ENCODE peak calls at places on chromosomes 7 and 10, in nine cellular contexts. One of them, this sample, is unnamed.

GRCh38 chr10:118754132-118754555 is 626 bp downstream of the CACUL1 start:
- DNase-seq in activated T-helper 1 cell treated with Interleukin-2 at 50 U/mL for 16 hours: no peak
- DNase-seq in A172: peak
- DNase-seq in mesothelial cell of epicardium: peak
- DNase-seq in left ventricle myocardium superior: peak
- DNase-seq in progenitor cell of endocrine pancreas: peak
- DNase-seq in CD8-positive, alpha-beta memory T cell: peak
- DNase-seq in posterior cingulate gyrus: peak
- DNase-seq in activated T-cell treated with anti-CD3 and anti-CD28 coated beads, Interleukin-2, amount 50 U/mL, for 24 hours: peak
- DNase-seq in this sample: peak

GRCh38 chr10:131176907-131177306 is 134.6 kb downstream of the TCERG1L start:
- DNase-seq in activated T-cell treated with anti-CD3 and anti-CD28 coated beads, Interleukin-2, amount 50 U/mL, for 24 hours: no peak
- DNase-seq in CD8-positive, alpha-beta memory T cell: no peak
- DNase-seq in activated T-helper 1 cell treated with Interleukin-2 at 50 U/mL for 16 hours: no peak
- DNase-seq in left ventricle myocardium superior: no peak
- DNase-seq in progenitor cell of endocrine pancreas: peak
- DNase-seq in A172: no peak
- DNase-seq in mesothelial cell of epicardium: no peak
- DNase-seq in posterior cingulate gyrus: no peak
- DNase-seq in this sample: no peak

GRCh38 chr10:84348860-84349259 is 20.5 kb downstream of the CCSER2 start:
- DNase-seq in posterior cingulate gyrus: no peak
- DNase-seq in A172: peak
- DNase-seq in mesothelial cell of epicardium: no peak
- DNase-seq in CD8-positive, alpha-beta memory T cell: no peak
- DNase-seq in left ventricle myocardium superior: no peak
- DNase-seq in activated T-helper 1 cell treated with Interleukin-2 at 50 U/mL for 16 hours: no peak
- DNase-seq in activated T-cell treated with anti-CD3 and anti-CD28 coated beads, Interleukin-2, amount 50 U/mL, for 24 hours: no peak
- DNase-seq in progenitor cell of endocrine pancreas: no peak
- DNase-seq in this sample: no peak

GRCh38 chr7:64574481-64575159 is 11.7 kb upstream of the ZNF680 start:
- DNase-seq in A172: no peak
- DNase-seq in mesothelial cell of epicardium: no peak
- DNase-seq in left ventricle myocardium superior: peak
- DNase-seq in activated T-cell treated with anti-CD3 and anti-CD28 coated beads, Interleukin-2, amount 50 U/mL, for 24 hours: no peak
- DNase-seq in activated T-helper 1 cell treated with Interleukin-2 at 50 U/mL for 16 hours: no peak
- DNase-seq in progenitor cell of endocrine pancreas: no peak
- DNase-seq in CD8-positive, alpha-beta memory T cell: no peak
- DNase-seq in posterior cingulate gyrus: no peak
- DNase-seq in this sample: no peak

GRCh38 chr10:25852364-25852941 is 81.6 kb upstream of the MYO3A start:
- DNase-seq in A172: no peak
- DNase-seq in posterior cingulate gyrus: no peak
- DNase-seq in mesothelial cell of epicardium: no peak
- DNase-seq in activated T-helper 1 cell treated with Interleukin-2 at 50 U/mL for 16 hours: no peak
- DNase-seq in CD8-positive, alpha-beta memory T cell: no peak
- DNase-seq in activated T-cell treated with anti-CD3 and anti-CD28 coated beads, Interleukin-2, amount 50 U/mL, for 24 hours: no peak
- DNase-seq in left ventricle myocardium superior: no peak
- DNase-seq in progenitor cell of endocrine pancreas: no peak
- DNase-seq in this sample: no peak

GRCh38 chr7:117043051-117043546 is 89.8 kb downstream of the ST7 start:
- DNase-seq in activated T-helper 1 cell treated with Interleukin-2 at 50 U/mL for 16 hours: no peak
- DNase-seq in mesothelial cell of epicardium: no peak
- DNase-seq in A172: no peak
- DNase-seq in activated T-cell treated with anti-CD3 and anti-CD28 coated beads, Interleukin-2, amount 50 U/mL, for 24 hours: no peak
- DNase-seq in CD8-positive, alpha-beta memory T cell: no peak
- DNase-seq in left ventricle myocardium superior: no peak
- DNase-seq in progenitor cell of endocrine pancreas: no peak
- DNase-seq in posterior cingulate gyrus: no peak
- DNase-seq in this sample: no peak

GRCh38 chr10:97013983-97014382 is 171.8 kb downstream of the SLIT1 start:
- DNase-seq in CD8-positive, alpha-beta memory T cell: no peak
- DNase-seq in A172: no peak
- DNase-seq in posterior cingulate gyrus: no peak
- DNase-seq in progenitor cell of endocrine pancreas: no peak
- DNase-seq in left ventricle myocardium superior: no peak
- DNase-seq in mesothelial cell of epicardium: no peak
- DNase-seq in activated T-helper 1 cell treated with Interleukin-2 at 50 U/mL for 16 hours: no peak
- DNase-seq in activated T-cell treated with anti-CD3 and anti-CD28 coated beads, Interleukin-2, amount 50 U/mL, for 24 hours: no peak
- DNase-seq in this sample: no peak

GRCh38 chr10:70571636-70572439 is 30.7 kb downstream of the PRF1 start:
- DNase-seq in left ventricle myocardium superior: no peak
- DNase-seq in CD8-positive, alpha-beta memory T cell: no peak
- DNase-seq in activated T-cell treated with anti-CD3 and anti-CD28 coated beads, Interleukin-2, amount 50 U/mL, for 24 hours: no peak
- DNase-seq in mesothelial cell of epicardium: no peak
- DNase-seq in progenitor cell of endocrine pancreas: no peak
- DNase-seq in posterior cingulate gyrus: no peak
- DNase-seq in A172: no peak
- DNase-seq in activated T-helper 1 cell treated with Interleukin-2 at 50 U/mL for 16 hours: no peak
- DNase-seq in this sample: peak

GRCh38 chr7:5692112-5692844 is 89.2 kb downstream of the RNF216 start:
- DNase-seq in mesothelial cell of epicardium: no peak
- DNase-seq in left ventricle myocardium superior: peak
- DNase-seq in activated T-helper 1 cell treated with Interleukin-2 at 50 U/mL for 16 hours: no peak
- DNase-seq in posterior cingulate gyrus: no peak
- DNase-seq in CD8-positive, alpha-beta memory T cell: no peak
- DNase-seq in activated T-cell treated with anti-CD3 and anti-CD28 coated beads, Interleukin-2, amount 50 U/mL, for 24 hours: no peak
- DNase-seq in progenitor cell of endocrine pancreas: no peak
- DNase-seq in A172: peak
- DNase-seq in this sample: peak

GRCh38 chr7:64951250-64951848 is 39.5 kb downstream of the ZNF117 start:
- DNase-seq in posterior cingulate gyrus: no peak
- DNase-seq in CD8-positive, alpha-beta memory T cell: no peak
- DNase-seq in activated T-helper 1 cell treated with Interleukin-2 at 50 U/mL for 16 hours: no peak
- DNase-seq in mesothelial cell of epicardium: no peak
- DNase-seq in activated T-cell treated with anti-CD3 and anti-CD28 coated beads, Interleukin-2, amount 50 U/mL, for 24 hours: no peak
- DNase-seq in left ventricle myocardium superior: no peak
- DNase-seq in progenitor cell of endocrine pancreas: no peak
- DNase-seq in A172: peak
- DNase-seq in this sample: no peak

GRCh38 chr10:11886851-11887250 is 63.7 kb downstream of the PROSER2 start:
- DNase-seq in A172: peak
- DNase-seq in mesothelial cell of epicardium: no peak
- DNase-seq in CD8-positive, alpha-beta memory T cell: no peak
- DNase-seq in activated T-cell treated with anti-CD3 and anti-CD28 coated beads, Interleukin-2, amount 50 U/mL, for 24 hours: no peak
- DNase-seq in progenitor cell of endocrine pancreas: no peak
- DNase-seq in activated T-helper 1 cell treated with Interleukin-2 at 50 U/mL for 16 hours: no peak
- DNase-seq in posterior cingulate gyrus: no peak
- DNase-seq in left ventricle myocardium superior: no peak
- DNase-seq in this sample: no peak

GRCh38 chr10:100303724-100304319 is 17.3 kb upstream of the BLOC1S2 start:
- DNase-seq in CD8-positive, alpha-beta memory T cell: no peak
- DNase-seq in posterior cingulate gyrus: no peak
- DNase-seq in progenitor cell of endocrine pancreas: no peak
- DNase-seq in mesothelial cell of epicardium: no peak
- DNase-seq in left ventricle myocardium superior: no peak
- DNase-seq in activated T-cell treated with anti-CD3 and anti-CD28 coated beads, Interleukin-2, amount 50 U/mL, for 24 hours: no peak
- DNase-seq in A172: peak
- DNase-seq in activated T-helper 1 cell treated with Interleukin-2 at 50 U/mL for 16 hours: no peak
- DNase-seq in this sample: no peak

GRCh38 chr10:132539431-132539839 is 1.8 kb downstream of the INPP5A start:
- DNase-seq in left ventricle myocardium superior: peak
- DNase-seq in activated T-helper 1 cell treated with Interleukin-2 at 50 U/mL for 16 hours: no peak
- DNase-seq in A172: no peak
- DNase-seq in CD8-positive, alpha-beta memory T cell: no peak
- DNase-seq in progenitor cell of endocrine pancreas: no peak
- DNase-seq in posterior cingulate gyrus: no peak
- DNase-seq in mesothelial cell of epicardium: peak
- DNase-seq in activated T-cell treated with anti-CD3 and anti-CD28 coated beads, Interleukin-2, amount 50 U/mL, for 24 hours: peak
- DNase-seq in this sample: peak

GRCh38 chr7:38232475-38233366 is 40.7 kb downstream of the TARP start:
- DNase-seq in activated T-cell treated with anti-CD3 and anti-CD28 coated beads, Interleukin-2, amount 50 U/mL, for 24 hours: peak
- DNase-seq in activated T-helper 1 cell treated with Interleukin-2 at 50 U/mL for 16 hours: peak
- DNase-seq in left ventricle myocardium superior: peak
- DNase-seq in CD8-positive, alpha-beta memory T cell: peak
- DNase-seq in progenitor cell of endocrine pancreas: no peak
- DNase-seq in A172: no peak
- DNase-seq in mesothelial cell of epicardium: no peak
- DNase-seq in posterior cingulate gyrus: no peak
- DNase-seq in this sample: no peak

GRCh38 chr10:129057856-129058663 is 409.0 kb upstream of the MGMT start:
- DNase-seq in posterior cingulate gyrus: no peak
- DNase-seq in activated T-helper 1 cell treated with Interleukin-2 at 50 U/mL for 16 hours: no peak
- DNase-seq in CD8-positive, alpha-beta memory T cell: no peak
- DNase-seq in activated T-cell treated with anti-CD3 and anti-CD28 coated beads, Interleukin-2, amount 50 U/mL, for 24 hours: no peak
- DNase-seq in left ventricle myocardium superior: no peak
- DNase-seq in mesothelial cell of epicardium: no peak
- DNase-seq in A172: no peak
- DNase-seq in progenitor cell of endocrine pancreas: no peak
- DNase-seq in this sample: no peak

GRCh38 chr7:155392726-155393570 is 65.0 kb upstream of the EN2 start:
- DNase-seq in left ventricle myocardium superior: no peak
- DNase-seq in activated T-cell treated with anti-CD3 and anti-CD28 coated beads, Interleukin-2, amount 50 U/mL, for 24 hours: no peak
- DNase-seq in posterior cingulate gyrus: no peak
- DNase-seq in activated T-helper 1 cell treated with Interleukin-2 at 50 U/mL for 16 hours: no peak
- DNase-seq in mesothelial cell of epicardium: no peak
- DNase-seq in progenitor cell of endocrine pancreas: no peak
- DNase-seq in A172: peak
- DNase-seq in CD8-positive, alpha-beta memory T cell: no peak
- DNase-seq in this sample: no peak

GRCh38 chr10:92829042-92829785 is 19.1 kb upstream of the EXOC6 start:
- DNase-seq in activated T-helper 1 cell treated with Interleukin-2 at 50 U/mL for 16 hours: no peak
- DNase-seq in A172: no peak
- DNase-seq in mesothelial cell of epicardium: no peak
- DNase-seq in left ventricle myocardium superior: no peak
- DNase-seq in progenitor cell of endocrine pancreas: no peak
- DNase-seq in CD8-positive, alpha-beta memory T cell: no peak
- DNase-seq in activated T-cell treated with anti-CD3 and anti-CD28 coated beads, Interleukin-2, amount 50 U/mL, for 24 hours: no peak
- DNase-seq in posterior cingulate gyrus: no peak
- DNase-seq in this sample: no peak

GRCh38 chr10:58517481-58518355 is 5.0 kb downstream of the BICC1 start:
- DNase-seq in CD8-positive, alpha-beta memory T cell: no peak
- DNase-seq in left ventricle myocardium superior: no peak
- DNase-seq in progenitor cell of endocrine pancreas: no peak
- DNase-seq in mesothelial cell of epicardium: no peak
- DNase-seq in A172: no peak
- DNase-seq in posterior cingulate gyrus: no peak
- DNase-seq in activated T-cell treated with anti-CD3 and anti-CD28 coated beads, Interleukin-2, amount 50 U/mL, for 24 hours: no peak
- DNase-seq in activated T-helper 1 cell treated with Interleukin-2 at 50 U/mL for 16 hours: no peak
- DNase-seq in this sample: no peak

GRCh38 chr10:31678573-31679122 is 250.0 kb downstream of the ARHGAP12 start:
- DNase-seq in left ventricle myocardium superior: no peak
- DNase-seq in CD8-positive, alpha-beta memory T cell: no peak
- DNase-seq in activated T-helper 1 cell treated with Interleukin-2 at 50 U/mL for 16 hours: no peak
- DNase-seq in activated T-cell treated with anti-CD3 and anti-CD28 coated beads, Interleukin-2, amount 50 U/mL, for 24 hours: no peak
- DNase-seq in mesothelial cell of epicardium: no peak
- DNase-seq in A172: no peak
- DNase-seq in posterior cingulate gyrus: no peak
- DNase-seq in progenitor cell of endocrine pancreas: no peak
- DNase-seq in this sample: no peak

GRCh38 chr7:106329408-106329807 is 44.6 kb upstream of the NAMPT start:
- DNase-seq in activated T-helper 1 cell treated with Interleukin-2 at 50 U/mL for 16 hours: no peak
- DNase-seq in CD8-positive, alpha-beta memory T cell: no peak
- DNase-seq in activated T-cell treated with anti-CD3 and anti-CD28 coated beads, Interleukin-2, amount 50 U/mL, for 24 hours: no peak
- DNase-seq in A172: no peak
- DNase-seq in left ventricle myocardium superior: no peak
- DNase-seq in mesothelial cell of epicardium: no peak
- DNase-seq in progenitor cell of endocrine pancreas: no peak
- DNase-seq in posterior cingulate gyrus: no peak
- DNase-seq in this sample: no peak

GRCh38 chr7:69861233-69861632 is 263.0 kb downstream of the AUTS2 start:
- DNase-seq in mesothelial cell of epicardium: no peak
- DNase-seq in A172: no peak
- DNase-seq in activated T-helper 1 cell treated with Interleukin-2 at 50 U/mL for 16 hours: no peak
- DNase-seq in activated T-cell treated with anti-CD3 and anti-CD28 coated beads, Interleukin-2, amount 50 U/mL, for 24 hours: no peak
- DNase-seq in posterior cingulate gyrus: no peak
- DNase-seq in left ventricle myocardium superior: no peak
- DNase-seq in progenitor cell of endocrine pancreas: no peak
- DNase-seq in CD8-positive, alpha-beta memory T cell: no peak
- DNase-seq in this sample: no peak

GRCh38 chr10:115572740-115573455 is 479.7 kb downstream of the ATRNL1 start:
- DNase-seq in posterior cingulate gyrus: no peak
- DNase-seq in CD8-positive, alpha-beta memory T cell: no peak
- DNase-seq in progenitor cell of endocrine pancreas: no peak
- DNase-seq in A172: no peak
- DNase-seq in activated T-cell treated with anti-CD3 and anti-CD28 coated beads, Interleukin-2, amount 50 U/mL, for 24 hours: no peak
- DNase-seq in mesothelial cell of epicardium: no peak
- DNase-seq in activated T-helper 1 cell treated with Interleukin-2 at 50 U/mL for 16 hours: no peak
- DNase-seq in left ventricle myocardium superior: no peak
- DNase-seq in this sample: no peak

GRCh38 chr7:2775785-2776184 is 68.3 kb downstream of the GNA12 start:
- DNase-seq in posterior cingulate gyrus: no peak
- DNase-seq in activated T-helper 1 cell treated with Interleukin-2 at 50 U/mL for 16 hours: no peak
- DNase-seq in activated T-cell treated with anti-CD3 and anti-CD28 coated beads, Interleukin-2, amount 50 U/mL, for 24 hours: no peak
- DNase-seq in A172: no peak
- DNase-seq in CD8-positive, alpha-beta memory T cell: no peak
- DNase-seq in mesothelial cell of epicardium: no peak
- DNase-seq in progenitor cell of endocrine pancreas: no peak
- DNase-seq in left ventricle myocardium superior: no peak
- DNase-seq in this sample: no peak

GRCh38 chr7:127594490-127594889 is 954 bp downstream of the FSCN3 start:
- DNase-seq in posterior cingulate gyrus: no peak
- DNase-seq in CD8-positive, alpha-beta memory T cell: no peak
- DNase-seq in progenitor cell of endocrine pancreas: no peak
- DNase-seq in A172: no peak
- DNase-seq in left ventricle myocardium superior: no peak
- DNase-seq in mesothelial cell of epicardium: no peak
- DNase-seq in activated T-cell treated with anti-CD3 and anti-CD28 coated beads, Interleukin-2, amount 50 U/mL, for 24 hours: no peak
- DNase-seq in activated T-helper 1 cell treated with Interleukin-2 at 50 U/mL for 16 hours: no peak
- DNase-seq in this sample: no peak

GRCh38 chr10:76352300-76352699 is 920.9 kb downstream of the LRMDA start:
- DNase-seq in progenitor cell of endocrine pancreas: no peak
- DNase-seq in posterior cingulate gyrus: no peak
- DNase-seq in mesothelial cell of epicardium: no peak
- DNase-seq in A172: peak
- DNase-seq in activated T-helper 1 cell treated with Interleukin-2 at 50 U/mL for 16 hours: no peak
- DNase-seq in activated T-cell treated with anti-CD3 and anti-CD28 coated beads, Interleukin-2, amount 50 U/mL, for 24 hours: no peak
- DNase-seq in left ventricle myocardium superior: no peak
- DNase-seq in CD8-positive, alpha-beta memory T cell: no peak
- DNase-seq in this sample: no peak

GRCh38 chr7:66639773-66640172 is 11.1 kb downstream of the KCTD7 start:
- DNase-seq in progenitor cell of endocrine pancreas: no peak
- DNase-seq in CD8-positive, alpha-beta memory T cell: no peak
- DNase-seq in activated T-cell treated with anti-CD3 and anti-CD28 coated beads, Interleukin-2, amount 50 U/mL, for 24 hours: no peak
- DNase-seq in mesothelial cell of epicardium: no peak
- DNase-seq in posterior cingulate gyrus: no peak
- DNase-seq in A172: no peak
- DNase-seq in activated T-helper 1 cell treated with Interleukin-2 at 50 U/mL for 16 hours: no peak
- DNase-seq in left ventricle myocardium superior: no peak
- DNase-seq in this sample: no peak

GRCh38 chr10:92242910-92243671 is 47.8 kb downstream of the CPEB3 start:
- DNase-seq in CD8-positive, alpha-beta memory T cell: peak
- DNase-seq in activated T-helper 1 cell treated with Interleukin-2 at 50 U/mL for 16 hours: peak
- DNase-seq in progenitor cell of endocrine pancreas: peak
- DNase-seq in activated T-cell treated with anti-CD3 and anti-CD28 coated beads, Interleukin-2, amount 50 U/mL, for 24 hours: peak
- DNase-seq in posterior cingulate gyrus: peak
- DNase-seq in left ventricle myocardium superior: peak
- DNase-seq in mesothelial cell of epicardium: no peak
- DNase-seq in A172: no peak
- DNase-seq in this sample: peak

GRCh38 chr7:5424689-5425506 is 1.3 kb upstream of the TNRC18 start:
- DNase-seq in activated T-cell treated with anti-CD3 and anti-CD28 coated beads, Interleukin-2, amount 50 U/mL, for 24 hours: peak
- DNase-seq in mesothelial cell of epicardium: no peak
- DNase-seq in A172: no peak
- DNase-seq in posterior cingulate gyrus: peak
- DNase-seq in CD8-positive, alpha-beta memory T cell: no peak
- DNase-seq in left ventricle myocardium superior: peak
- DNase-seq in activated T-helper 1 cell treated with Interleukin-2 at 50 U/mL for 16 hours: no peak
- DNase-seq in progenitor cell of endocrine pancreas: no peak
- DNase-seq in this sample: peak

GRCh38 chr10:92200564-92200963 is 90.3 kb downstream of the CPEB3 start:
- DNase-seq in CD8-positive, alpha-beta memory T cell: no peak
- DNase-seq in A172: peak
- DNase-seq in mesothelial cell of epicardium: no peak
- DNase-seq in left ventricle myocardium superior: no peak
- DNase-seq in activated T-helper 1 cell treated with Interleukin-2 at 50 U/mL for 16 hours: no peak
- DNase-seq in activated T-cell treated with anti-CD3 and anti-CD28 coated beads, Interleukin-2, amount 50 U/mL, for 24 hours: no peak
- DNase-seq in posterior cingulate gyrus: no peak
- DNase-seq in progenitor cell of endocrine pancreas: no peak
- DNase-seq in this sample: no peak

GRCh38 chr10:75430000-75430763 is 1.2 kb upstream of the LRMDA start:
- DNase-seq in left ventricle myocardium superior: peak
- DNase-seq in progenitor cell of endocrine pancreas: no peak
- DNase-seq in A172: no peak
- DNase-seq in posterior cingulate gyrus: no peak
- DNase-seq in activated T-cell treated with anti-CD3 and anti-CD28 coated beads, Interleukin-2, amount 50 U/mL, for 24 hours: no peak
- DNase-seq in CD8-positive, alpha-beta memory T cell: no peak
- DNase-seq in mesothelial cell of epicardium: no peak
- DNase-seq in activated T-helper 1 cell treated with Interleukin-2 at 50 U/mL for 16 hours: no peak
- DNase-seq in this sample: peak

GRCh38 chr7:82029236-82029635 is 259.4 kb upstream of the HGF start:
- DNase-seq in mesothelial cell of epicardium: no peak
- DNase-seq in left ventricle myocardium superior: no peak
- DNase-seq in posterior cingulate gyrus: no peak
- DNase-seq in A172: no peak
- DNase-seq in activated T-cell treated with anti-CD3 and anti-CD28 coated beads, Interleukin-2, amount 50 U/mL, for 24 hours: no peak
- DNase-seq in CD8-positive, alpha-beta memory T cell: no peak
- DNase-seq in progenitor cell of endocrine pancreas: no peak
- DNase-seq in activated T-helper 1 cell treated with Interleukin-2 at 50 U/mL for 16 hours: no peak
- DNase-seq in this sample: no peak

This sample was measured in sigmoid colon.